ENCODE peak calls at places on chromosomes 4 and X, in six cellular contexts. One of them, this sample, is unnamed.

GRCh38 chr4:135838889-135839288 is 1637.3 kb upstream of the PABPC4L start:
- DNase-seq in cardiac muscle cell: no peak
- DNase-seq in fibroblast of mammary gland: no peak
- DNase-seq in fibroblast of lung: peak
- DNase-seq in left lung: no peak
- DNase-seq in sigmoid colon: no peak
- DNase-seq in this sample: no peak

GRCh38 chr4:184812651-184813181 is 13.1 kb downstream of the ACSL1 start:
- DNase-seq in sigmoid colon: no peak
- DNase-seq in fibroblast of lung: peak
- DNase-seq in cardiac muscle cell: no peak
- DNase-seq in left lung: no peak
- DNase-seq in fibroblast of mammary gland: peak
- DNase-seq in this sample: no peak

GRCh38 chrX:16664626-16665025 is 14.7 kb downstream of the S100G start:
- DNase-seq in sigmoid colon: no peak
- DNase-seq in left lung: no peak
- DNase-seq in cardiac muscle cell: no peak
- DNase-seq in fibroblast of lung: no peak
- DNase-seq in fibroblast of mammary gland: no peak
- DNase-seq in this sample: no peak

GRCh38 chr4:150462743-150463142 is 119.2 kb upstream of the MAB21L2 start:
- DNase-seq in fibroblast of lung: peak
- DNase-seq in left lung: no peak
- DNase-seq in fibroblast of mammary gland: no peak
- DNase-seq in sigmoid colon: no peak
- DNase-seq in cardiac muscle cell: no peak
- DNase-seq in this sample: no peak

GRCh38 chr4:84378983-84379382 is 120.1 kb downstream of the NKX6-1 start:
- DNase-seq in fibroblast of lung: no peak
- DNase-seq in sigmoid colon: no peak
- DNase-seq in fibroblast of mammary gland: no peak
- DNase-seq in cardiac muscle cell: no peak
- DNase-seq in left lung: no peak
- DNase-seq in this sample: no peak

GRCh38 chr4:54281060-54281781 is 52.1 kb downstream of the PDGFRA start:
- DNase-seq in cardiac muscle cell: no peak
- DNase-seq in fibroblast of lung: peak
- DNase-seq in sigmoid colon: peak
- DNase-seq in fibroblast of mammary gland: peak
- DNase-seq in left lung: peak
- DNase-seq in this sample: no peak

GRCh38 chr4:170729897-170730296 is 640.1 kb upstream of the AADAT start:
- DNase-seq in fibroblast of lung: no peak
- DNase-seq in sigmoid colon: no peak
- DNase-seq in fibroblast of mammary gland: no peak
- DNase-seq in cardiac muscle cell: no peak
- DNase-seq in left lung: no peak
- DNase-seq in this sample: no peak

GRCh38 chr4:41715155-41715554 is 33.4 kb downstream of the PHOX2B start:
- DNase-seq in cardiac muscle cell: no peak
- DNase-seq in left lung: no peak
- DNase-seq in sigmoid colon: no peak
- DNase-seq in fibroblast of lung: no peak
- DNase-seq in fibroblast of mammary gland: no peak
- DNase-seq in this sample: no peak

GRCh38 chr4:53653484-53654053 is 62.3 kb upstream of the LNX1 start:
- DNase-seq in sigmoid colon: no peak
- DNase-seq in fibroblast of mammary gland: peak
- DNase-seq in fibroblast of lung: peak
- DNase-seq in left lung: no peak
- DNase-seq in cardiac muscle cell: no peak
- DNase-seq in this sample: no peak

GRCh38 chr4:48779095-48779997 is 733 bp downstream of the FRYL start:
- DNase-seq in left lung: peak
- DNase-seq in cardiac muscle cell: peak
- DNase-seq in sigmoid colon: peak
- DNase-seq in fibroblast of mammary gland: peak
- DNase-seq in fibroblast of lung: peak
- DNase-seq in this sample: peak

GRCh38 chr4:112371361-112371760 is 74.2 kb downstream of the ALPK1 start:
- DNase-seq in cardiac muscle cell: no peak
- DNase-seq in sigmoid colon: no peak
- DNase-seq in fibroblast of mammary gland: no peak
- DNase-seq in fibroblast of lung: no peak
- DNase-seq in left lung: no peak
- DNase-seq in this sample: no peak

GRCh38 chr4:107619065-107619464 is 101.0 kb downstream of the PAPSS1 start:
- DNase-seq in cardiac muscle cell: no peak
- DNase-seq in fibroblast of mammary gland: peak
- DNase-seq in sigmoid colon: no peak
- DNase-seq in fibroblast of lung: peak
- DNase-seq in left lung: no peak
- DNase-seq in this sample: no peak

GRCh38 chr4:41095973-41096372 is 118.4 kb downstream of the APBB2 start:
- DNase-seq in sigmoid colon: no peak
- DNase-seq in fibroblast of lung: no peak
- DNase-seq in cardiac muscle cell: no peak
- DNase-seq in fibroblast of mammary gland: peak
- DNase-seq in left lung: no peak
- DNase-seq in this sample: no peak

GRCh38 chr4:174401471-174402130 is 117.9 kb downstream of the CEP44 start:
- DNase-seq in sigmoid colon: no peak
- DNase-seq in fibroblast of mammary gland: no peak
- DNase-seq in cardiac muscle cell: no peak
- DNase-seq in fibroblast of lung: no peak
- DNase-seq in left lung: no peak
- DNase-seq in this sample: no peak

GRCh38 chr4:8414377-8414776 is 26.1 kb downstream of the ACOX3 start:
- DNase-seq in fibroblast of lung: no peak
- DNase-seq in sigmoid colon: no peak
- DNase-seq in left lung: no peak
- DNase-seq in fibroblast of mammary gland: no peak
- DNase-seq in cardiac muscle cell: no peak
- DNase-seq in this sample: no peak

GRCh38 chr4:38132140-38132673 is 172.0 kb downstream of the PTTG2 start:
- DNase-seq in fibroblast of mammary gland: peak
- DNase-seq in fibroblast of lung: peak
- DNase-seq in left lung: no peak
- DNase-seq in sigmoid colon: peak
- DNase-seq in cardiac muscle cell: peak
- DNase-seq in this sample: no peak

GRCh38 chr4:125741825-125742452 is 427.2 kb downstream of the FAT4 start:
- DNase-seq in fibroblast of lung: peak
- DNase-seq in sigmoid colon: no peak
- DNase-seq in fibroblast of mammary gland: peak
- DNase-seq in left lung: no peak
- DNase-seq in cardiac muscle cell: no peak
- DNase-seq in this sample: no peak

GRCh38 chr4:118712872-118713271 is 27.7 kb downstream of the METTL14 start:
- DNase-seq in sigmoid colon: no peak
- DNase-seq in left lung: no peak
- DNase-seq in fibroblast of lung: no peak
- DNase-seq in cardiac muscle cell: no peak
- DNase-seq in fibroblast of mammary gland: peak
- DNase-seq in this sample: no peak

GRCh38 chr4:9996319-9997110 is 24.8 kb downstream of the SLC2A9 start:
- DNase-seq in cardiac muscle cell: no peak
- DNase-seq in left lung: no peak
- DNase-seq in fibroblast of mammary gland: peak
- DNase-seq in sigmoid colon: peak
- DNase-seq in fibroblast of lung: peak
- DNase-seq in this sample: no peak

GRCh38 chr4:10161840-10162239 is 45.2 kb upstream of the WDR1 start:
- DNase-seq in sigmoid colon: no peak
- DNase-seq in cardiac muscle cell: no peak
- DNase-seq in fibroblast of lung: no peak
- DNase-seq in fibroblast of mammary gland: no peak
- DNase-seq in left lung: no peak
- DNase-seq in this sample: no peak

GRCh38 chr4:6591781-6592180 is 16.8 kb downstream of the MAN2B2 start:
- DNase-seq in fibroblast of mammary gland: no peak
- DNase-seq in sigmoid colon: no peak
- DNase-seq in fibroblast of lung: no peak
- DNase-seq in cardiac muscle cell: no peak
- DNase-seq in left lung: no peak
- DNase-seq in this sample: no peak

GRCh38 chrX:136736690-136737089 is 44.0 kb downstream of the ARHGEF6 start:
- DNase-seq in fibroblast of lung: no peak
- DNase-seq in left lung: no peak
- DNase-seq in cardiac muscle cell: no peak
- DNase-seq in fibroblast of mammary gland: no peak
- DNase-seq in sigmoid colon: no peak
- DNase-seq in this sample: no peak

GRCh38 chr4:165118256-165118909 is 5.7 kb upstream of the TMEM192 start:
- DNase-seq in sigmoid colon: no peak
- DNase-seq in left lung: no peak
- DNase-seq in cardiac muscle cell: no peak
- DNase-seq in fibroblast of lung: no peak
- DNase-seq in fibroblast of mammary gland: no peak
- DNase-seq in this sample: no peak

GRCh38 chr4:143339497-143339896 is 2.8 kb downstream of the GAB1 start:
- DNase-seq in cardiac muscle cell: no peak
- DNase-seq in sigmoid colon: no peak
- DNase-seq in fibroblast of mammary gland: no peak
- DNase-seq in left lung: no peak
- DNase-seq in fibroblast of lung: no peak
- DNase-seq in this sample: no peak

GRCh38 chr4:143335979-143336827 is 473 bp upstream of the GAB1 start:
- DNase-seq in fibroblast of mammary gland: peak
- DNase-seq in fibroblast of lung: peak
- DNase-seq in cardiac muscle cell: peak
- DNase-seq in sigmoid colon: peak
- DNase-seq in left lung: peak
- DNase-seq in this sample: peak

GRCh38 chr4:143337600-143338287 is 1.1 kb downstream of the GAB1 start:
- DNase-seq in cardiac muscle cell: peak
- DNase-seq in sigmoid colon: peak
- DNase-seq in fibroblast of lung: peak
- DNase-seq in left lung: peak
- DNase-seq in fibroblast of mammary gland: peak
- DNase-seq in this sample: no peak

GRCh38 chr4:143338313-143338712 is 1.6 kb downstream of the GAB1 start:
- DNase-seq in fibroblast of lung: no peak
- DNase-seq in fibroblast of mammary gland: no peak
- DNase-seq in left lung: no peak
- DNase-seq in cardiac muscle cell: no peak
- DNase-seq in sigmoid colon: no peak
- DNase-seq in this sample: no peak

GRCh38 chr4:143336828-143337599 is at the start of gene GAB1:
- DNase-seq in sigmoid colon: peak
- DNase-seq in fibroblast of lung: peak
- DNase-seq in left lung: peak
- DNase-seq in fibroblast of mammary gland: peak
- DNase-seq in cardiac muscle cell: peak
- DNase-seq in this sample: no peak
- TF ChIP-seq CTCF in sigmoid colon: no peak
- TF ChIP-seq CTCF in fibroblast of lung: peak
- TF ChIP-seq CTCF in left lung: no peak
- TF ChIP-seq CTCF in fibroblast of mammary gland: no peak
- TF ChIP-seq CTCF in cardiac muscle cell: peak
- TF ChIP-seq CTCF in this sample: no peak

DNA sequence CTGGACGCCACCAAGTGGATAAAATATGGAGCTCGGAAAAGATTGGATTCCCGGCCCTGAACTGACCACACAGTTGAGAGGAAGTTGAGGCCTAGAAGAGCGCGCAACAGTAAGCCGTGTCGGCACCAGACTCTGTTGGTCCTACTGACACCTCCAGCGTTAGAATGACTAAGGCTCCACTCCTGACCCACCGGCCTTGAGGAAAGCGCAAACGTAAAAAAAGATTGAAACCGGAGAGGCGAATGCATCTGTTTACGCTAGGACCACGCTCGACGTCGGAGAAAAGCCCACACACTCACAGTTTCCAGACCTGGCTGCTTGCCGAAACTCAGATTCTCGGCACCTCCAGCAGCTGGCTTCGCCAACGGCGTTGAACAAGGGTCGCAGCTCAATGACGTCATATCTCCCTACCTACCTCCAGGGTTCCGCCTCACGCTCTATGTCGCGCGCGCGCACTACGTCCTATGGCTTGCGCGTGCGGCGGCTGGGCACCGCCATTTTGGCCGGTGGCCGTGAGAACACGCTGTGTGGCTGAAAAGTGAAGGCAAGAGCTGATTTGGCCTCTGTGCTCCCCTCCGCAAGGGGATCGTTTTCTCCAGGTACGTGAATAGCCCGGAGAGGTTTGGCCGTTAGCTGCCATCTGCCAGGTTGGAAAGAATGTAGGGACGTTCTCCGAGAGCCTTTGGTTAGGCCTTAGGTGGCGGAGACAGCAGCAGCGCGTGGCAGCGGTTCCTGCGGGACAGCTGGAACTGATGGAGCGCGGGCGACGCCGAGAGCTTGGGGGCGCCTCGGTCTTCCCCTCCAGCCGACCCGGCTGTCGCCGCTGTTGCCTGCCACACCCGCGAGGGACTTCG is at the start of the genes ABCE1 and ANAPC10:
- DNase-seq in fibroblast of mammary gland: peak
- DNase-seq in fibroblast of lung: peak
- DNase-seq in left lung: peak
- DNase-seq in sigmoid colon: peak
- DNase-seq in cardiac muscle cell: peak
- DNase-seq in this sample: peak
- TF ChIP-seq CTCF in fibroblast of mammary gland: peak
- TF ChIP-seq CTCF in fibroblast of lung: peak
- TF ChIP-seq CTCF in left lung: no peak
- TF ChIP-seq CTCF in sigmoid colon: no peak
- TF ChIP-seq CTCF in cardiac muscle cell: peak
- TF ChIP-seq CTCF in this sample: no peak

DNA sequence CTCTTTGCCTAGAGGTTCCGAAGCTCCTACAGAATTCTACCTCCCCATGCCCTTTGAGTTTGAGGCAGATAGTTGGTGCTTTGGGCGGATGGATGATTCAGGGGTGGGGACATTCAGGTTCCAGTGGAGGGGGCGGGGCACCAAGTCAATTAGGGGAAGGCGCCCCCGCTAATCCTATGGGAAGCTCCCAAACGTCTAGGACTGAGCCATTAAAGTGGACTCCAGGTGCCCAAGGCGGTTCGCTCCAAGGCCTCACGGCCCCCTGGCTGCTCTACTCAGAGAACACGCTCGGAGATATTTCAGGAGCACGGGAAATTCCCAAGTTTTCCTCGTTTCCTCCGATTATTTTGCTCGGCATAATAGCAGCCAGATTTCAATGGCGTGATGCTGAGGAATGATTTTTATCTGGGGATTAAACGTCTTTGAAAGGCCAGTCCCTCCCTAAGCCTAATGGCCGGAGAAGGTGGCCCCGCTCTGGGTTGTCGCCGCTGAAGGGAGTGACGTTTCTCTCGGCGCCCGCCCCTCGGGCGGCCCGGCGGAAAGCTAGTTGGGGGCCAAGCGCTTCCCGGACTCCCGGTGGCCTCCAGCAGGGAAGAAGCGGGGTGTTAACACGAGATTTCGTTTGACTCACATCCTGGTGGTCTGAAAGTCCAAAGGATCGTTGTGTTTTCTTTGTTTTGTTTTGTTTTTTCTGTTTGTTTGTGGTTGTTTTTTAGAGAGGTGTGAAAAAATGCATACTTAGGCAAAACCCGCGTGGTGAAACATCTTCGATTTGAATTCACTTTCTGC is 1.5 kb downstream of the MSX1 start:
- DNase-seq in cardiac muscle cell: no peak
- DNase-seq in sigmoid colon: no peak
- DNase-seq in fibroblast of lung: no peak
- DNase-seq in left lung: no peak
- DNase-seq in fibroblast of mammary gland: peak
- DNase-seq in this sample: no peak
- TF ChIP-seq CTCF in cardiac muscle cell: no peak
- TF ChIP-seq CTCF in sigmoid colon: no peak
- TF ChIP-seq CTCF in fibroblast of lung: no peak
- TF ChIP-seq CTCF in left lung: no peak
- TF ChIP-seq CTCF in fibroblast of mammary gland: no peak
- TF ChIP-seq CTCF in this sample: no peak

GRCh38 chr4:89598602-89599001 is 238.4 kb downstream of the SNCA start:
- DNase-seq in left lung: no peak
- DNase-seq in fibroblast of mammary gland: peak
- DNase-seq in fibroblast of lung: peak
- DNase-seq in sigmoid colon: no peak
- DNase-seq in cardiac muscle cell: no peak
- DNase-seq in this sample: no peak
- TF ChIP-seq CTCF in left lung: no peak
- TF ChIP-seq CTCF in fibroblast of mammary gland: peak
- TF ChIP-seq CTCF in fibroblast of lung: peak
- TF ChIP-seq CTCF in sigmoid colon: no peak
- TF ChIP-seq CTCF in cardiac muscle cell: no peak
- TF ChIP-seq CTCF in this sample: no peak